ENCODE peak calls at places on chromosomes 16 and 17, in eight cellular contexts. I is putamen; F is hepatocyte; C is hypothalamus; J is activated CD4-positive, alpha-beta T cell treated with anti-CD3 and anti-CD28 coated beads for 24 hours; P is CD4-positive, alpha-beta memory T cell; A is naive thymus-derived CD8-positive, alpha-beta T cell; V is astrocyte of the cerebellum. U is an unnamed sample.

GRCh38 chr17:10772425-10773380 is 31.2 kb downstream of the TMEM238L start:
- DNase-seq in J (peak; percentile 41), C (no peak), V (no peak), I (no peak), P (no peak), A (no peak), F (peak; percentile 42), U (peak; percentile 24)

GRCh38 chr17:49401971-49402491 is 12.7 kb downstream of the PHB1 start:
- DNase-seq in P (no peak), C (peak; percentile 19), F (no peak), V (no peak), I (peak; percentile 81), J (no peak), A (no peak), U (no peak)

GRCh38 chr17:81404557-81405165 is 9.4 kb downstream of the BAHCC1 start:
- DNase-seq in C (no peak), F (no peak), A (no peak), J (no peak), V (no peak), P (no peak), I (no peak), U (peak; percentile 35)

GRCh38 chr17:47953945-47954344 is 3.7 kb downstream of the PRR15L start:
- DNase-seq in P (no peak), V (no peak), C (no peak), A (no peak), J (no peak), F (no peak), I (no peak), U (no peak)

GRCh38 chr17:37553357-37553966 is 55.8 kb downstream of the SYNRG start:
- DNase-seq in F (no peak), A (no peak), P (no peak), C (no peak), I (no peak), J (no peak), V (no peak), U (no peak)

GRCh38 chr17:48262982-48263586 is 155.5 kb downstream of the SNX11 start:
- DNase-seq in F (no peak), A (no peak), C (no peak), V (no peak), P (no peak), J (no peak), I (no peak), U (peak; percentile 33)

GRCh38 chr16:46830417-46830901 is 521 bp downstream of the C16orf87 start:
- DNase-seq in P (no peak), C (no peak), F (peak; percentile 56), J (peak; percentile 7), A (peak; percentile 31), I (no peak), V (no peak), U (peak; percentile 66)

GRCh38 chr17:80416940-80417293 is 1.9 kb downstream of the ENDOV start:
- DNase-seq in P (no peak), A (no peak), V (no peak), J (no peak), C (no peak), F (no peak), I (no peak), U (no peak)

GRCh38 chr16:23186171-23186570 is 3.6 kb downstream of the SCNN1G start:
- DNase-seq in C (no peak), F (no peak), A (no peak), V (no peak), P (no peak), J (no peak), I (no peak), U (no peak)

GRCh38 chr17:8941980-8942617 is 23.4 kb downstream of the PIK3R5 start:
- DNase-seq in V (no peak), I (no peak), P (peak; percentile 38), F (no peak), J (no peak), A (peak; percentile 49), C (no peak), U (no peak)

GRCh38 chr16:11418506-11418905 is 73.2 kb downstream of the RMI2 start:
- DNase-seq in F (no peak), J (no peak), I (no peak), P (no peak), A (no peak), C (no peak), V (no peak), U (no peak)

GRCh38 chr16:50372611-50373344 is 4.0 kb upstream of the BRD7 start:
- DNase-seq in A (no peak), I (no peak), C (no peak), F (peak; percentile 34), J (no peak), V (no peak), P (no peak), U (no peak)

GRCh38 chr17:68172461-68172954 is 75.3 kb upstream of the AMZ2 start:
- DNase-seq in P (peak; percentile 73), V (peak; percentile 23), I (peak; percentile 48), A (peak; percentile 60), C (peak; percentile 18), F (peak; percentile 81), J (peak; percentile 56), U (peak; percentile 85)

GRCh38 chr16:25395528-25395927 is 137.9 kb upstream of the ZKSCAN2 start:
- DNase-seq in J (no peak), F (no peak), V (no peak), C (no peak), P (no peak), A (no peak), I (no peak), U (no peak)

GRCh38 chr17:43914451-43914850 is 7.1 kb upstream of the MPP2 start:
- DNase-seq in V (no peak), A (no peak), P (no peak), I (no peak), C (no peak), J (no peak), F (no peak), U (no peak)

GRCh38 chr16:24013733-24014645 is 178.2 kb downstream of the PRKCB start:
- DNase-seq in A (peak; percentile 28), I (no peak), F (no peak), P (peak; percentile 65), J (peak; percentile 13), V (no peak), C (no peak), U (peak; percentile 100)

GRCh38 chr17:77716289-77716929 is 242.1 kb upstream of the TNRC6C start:
- DNase-seq in I (no peak), A (no peak), C (no peak), P (no peak), F (no peak), V (no peak), J (no peak), U (no peak)

GRCh38 chr17:77470800-77471733 is 330.3 kb downstream of the SEC14L1 start:
- DNase-seq in J (no peak), F (peak; percentile 70), P (no peak), A (no peak), V (no peak), C (no peak), I (no peak), U (no peak)

GRCh38 chr17:57471941-57472368 is 215.6 kb downstream of the MSI2 start:
- DNase-seq in J (no peak), I (no peak), V (no peak), F (no peak), P (no peak), C (no peak), A (no peak), U (no peak)

GRCh38 chr16:381788-382717 is at the start of gene PGAP6:
- DNase-seq in A (peak; percentile 74), C (peak; percentile 51), I (peak; percentile 73), P (peak; percentile 72), F (peak; percentile 89), J (peak; percentile 50), V (no peak), U (peak; percentile 83)

GRCh38 chr17:13941781-13942180 is 127.5 kb upstream of the COX10 start:
- DNase-seq in C (no peak), I (no peak), J (no peak), P (no peak), V (no peak), A (no peak), F (no peak), U (no peak)

GRCh38 chr17:32552280-32552679 is 65.5 kb downstream of the CDK5R1 start:
- DNase-seq in I (no peak), F (no peak), C (no peak), V (no peak), P (no peak), A (no peak), J (no peak), U (no peak)

GRCh38 chr16:69927056-69927757 is 23.9 kb upstream of the CLEC18A start:
- DNase-seq in I (peak; percentile 63), J (no peak), V (peak; percentile 72), C (no peak), P (no peak), F (peak; percentile 32), A (no peak), U (no peak)

GRCh38 chr16:67430504-67431076 is 331 bp upstream of the HSD11B2 start:
- DNase-seq in I (no peak), A (no peak), P (peak; percentile 20), C (no peak), J (no peak), F (peak; percentile 60), V (no peak), U (peak; percentile 4)

GRCh38 chr16:2786061-2786825 is 1.1 kb downstream of the PRSS33 start:
- DNase-seq in I (no peak), P (no peak), V (no peak), A (no peak), F (no peak), C (no peak), J (no peak), U (no peak)

GRCh38 chr17:78986048-78986648 is 6.4 kb upstream of the LGALS3BP start:
- DNase-seq in V (peak; percentile 81), C (no peak), J (no peak), F (peak; percentile 69), I (no peak), A (no peak), P (no peak), U (peak; percentile 47)

GRCh38 chr17:68961204-68961893 is 6.2 kb upstream of the ABCA8 start:
- DNase-seq in I (no peak), F (no peak), C (no peak), A (no peak), V (no peak), J (no peak), P (no peak), U (no peak)

GRCh38 chr16:19287241-19287640 is 1.7 kb downstream of the CLEC19A start:
- DNase-seq in P (no peak), C (no peak), I (no peak), A (no peak), V (no peak), J (no peak), F (no peak), U (no peak)

GRCh38 chr17:10136258-10136981 is 62.0 kb downstream of the GAS7 start:
- DNase-seq in F (no peak), A (no peak), C (no peak), V (no peak), J (no peak), P (no peak), I (no peak), U (no peak)

GRCh38 chr17:8664426-8665105 is 34.0 kb upstream of the MYH10 start:
- DNase-seq in C (no peak), J (no peak), I (no peak), V (no peak), P (no peak), F (no peak), A (no peak), U (no peak)